ENCODE peak calls at places on chromosomes 12 and 14, in four cellular contexts. F is NCI-H1092, V is ureter, P is esophagus squamous epithelium. E is an unnamed sample.

GRCh38 chr14:101202627-101203404 is 299.3 kb upstream of the RTL1 start:
- DNase-seq in F (no peak), V (no peak), P (no peak), E (no peak)

GRCh38 chr12:132154941-132155770 is 10.9 kb downstream of the NOC4L start:
- DNase-seq in F (no peak), V (no peak), P (no peak), E (no peak)

GRCh38 chr12:10160659-10161386 is 11.1 kb downstream of the OLR1 start:
- DNase-seq in F (no peak), V (no peak), P (no peak), E (no peak)

GRCh38 chr12:13798162-13798561 is 183.2 kb downstream of the GRIN2B start:
- DNase-seq in F (no peak), V (no peak), P (no peak), E (no peak)

GRCh38 chr14:52885230-52885629 is 65.6 kb downstream of the FERMT2 start:
- DNase-seq in F (no peak), V (no peak), P (no peak), E (no peak)

GRCh38 chr14:94173471-94173884 is 644 bp upstream of the PPP4R4 start:
- DNase-seq in F (no peak), V (no peak), P (no peak), E (no peak)

GRCh38 chr12:18576104-18576622 is 161.6 kb downstream of the PLCZ1 start:
- DNase-seq in F (no peak), V (no peak), P (no peak), E (no peak)

GRCh38 chr14:99749142-99749541 is 44.1 kb upstream of the EML1 start:
- DNase-seq in F (no peak), V (no peak), P (no peak), E (no peak)

GRCh38 chr12:8847435-8847834 is 25.0 kb downstream of the A2ML1 start:
- DNase-seq in F (no peak), V (no peak), P (no peak), E (no peak)

GRCh38 chr14:90774316-90774715 is 41.9 kb downstream of the TTC7B start:
- DNase-seq in F (no peak), V (no peak), P (no peak), E (no peak)

GRCh38 chr12:14768823-14769405 is 34.4 kb downstream of the WBP11 start:
- DNase-seq in F (no peak), V (peak), P (no peak), E (no peak)

GRCh38 chr12:109743076-109743910 is 29.7 kb downstream of the FAM222A start:
- DNase-seq in F (no peak), V (no peak), P (no peak), E (no peak)

GRCh38 chr12:89671469-89671868 is 37.2 kb downstream of the ATP2B1 start:
- DNase-seq in F (no peak), V (no peak), P (no peak), E (no peak)

GRCh38 chr14:50059773-50060629 is 56.4 kb downstream of the VCPKMT start:
- DNase-seq in F (peak), V (no peak), P (no peak), E (peak)